ENCODE peak calls at places on chromosomes 11 and 22, in six cellular contexts. D, P, A, O, V and Y are unnamed samples.

GRCh38 chr11:64344160-64344559 is 4.2 kb downstream of the CCDC88B start:
- DNase-seq in O (no peak), V (no peak), D (no peak), P (no peak), A (no peak), Y (no peak)

GRCh38 chr22:37209140-37209845 is 3.0 kb downstream of the SSTR3 start:
- DNase-seq in V (no peak), P (no peak), O (no peak), A (no peak), D (no peak), Y (no peak)

GRCh38 chr11:31956310-31956709 is 134.6 kb upstream of the RCN1 start:
- DNase-seq in V (no peak), O (no peak), A (no peak), P (no peak), D (no peak), Y (no peak)

GRCh38 chr11:257766-258493 is 20.3 kb upstream of the NLRP6 start:
- DNase-seq in O (no peak), D (no peak), P (no peak), A (no peak), V (no peak), Y (no peak)

GRCh38 chr22:42064629-42065028 is 6.0 kb downstream of the NAGA start:
- DNase-seq in A (no peak), O (no peak), V (no peak), P (no peak), D (no peak), Y (no peak)

GRCh38 chr11:77167791-77168190 is 39.7 kb downstream of the MYO7A start:
- DNase-seq in O (no peak), P (no peak), D (no peak), V (no peak), A (peak), Y (no peak)

GRCh38 chr11:107385361-107385982 is 72.2 kb downstream of the CWF19L2 start:
- DNase-seq in P (no peak), D (no peak), V (no peak), O (no peak), A (no peak), Y (no peak)

GRCh38 chr11:78298216-78298860 is 109.6 kb downstream of the USP35 start:
- DNase-seq in V (no peak), D (no peak), P (no peak), O (no peak), A (no peak), Y (no peak)

GRCh38 chr11:94888204-94888603 is 85.2 kb downstream of the CWC15 start:
- DNase-seq in O (no peak), P (no peak), D (no peak), A (no peak), V (no peak), Y (no peak)

GRCh38 chr11:64132388-64132771 is 33.5 kb downstream of the MACROD1 start:
- DNase-seq in P (no peak), O (no peak), D (no peak), A (no peak), V (no peak), Y (no peak)

GRCh38 chr22:17260950-17261349 is 41.7 kb upstream of the ADA2 start:
- DNase-seq in D (no peak), V (no peak), O (no peak), A (no peak), P (no peak), Y (no peak)

GRCh38 chr22:29641052-29641780 is 37.8 kb downstream of the NF2 start:
- DNase-seq in A (no peak), D (no peak), O (no peak), V (no peak), P (no peak), Y (no peak)

GRCh38 chr11:1640076-1640946 is 10.7 kb downstream of the KRTAP5-5 start:
- DNase-seq in P (no peak), O (peak), V (peak), D (peak), A (no peak), Y (no peak)

GRCh38 chr11:76838422-76839068 is 22.2 kb upstream of the ACER3 start:
- DNase-seq in O (no peak), A (no peak), V (no peak), D (no peak), P (no peak), Y (no peak)

GRCh38 chr22:37623075-37624016 is 14.7 kb downstream of the GGA1 start:
- DNase-seq in A (peak), V (peak), O (peak), P (peak), D (peak), Y (peak)

GRCh38 chr11:63635762-63636465 is 21.7 kb upstream of the PLAAT3 start:
- DNase-seq in P (peak), A (no peak), V (peak), O (peak), D (peak), Y (peak)